ENCODE peak calls at places on chromosomes 11 and 22, in seven cellular contexts. One of them, this sample, is unnamed.

GRCh38 chr11:116192509-116193206 is 580.1 kb downstream of the BUD13 start:
- DNase-seq in H1: no peak
- DNase-seq in HCT116: no peak
- DNase-seq in GM12878: no peak
- DNase-seq in SK-N-SH: peak
- DNase-seq in K562: no peak
- DNase-seq in HepG2: no peak
- DNase-seq in this sample: no peak

GRCh38 chr11:65417221-65417701 is 5.3 kb upstream of the NEAT1 start:
- DNase-seq in H1: no peak
- DNase-seq in HCT116: no peak
- DNase-seq in GM12878: no peak
- DNase-seq in SK-N-SH: no peak
- DNase-seq in K562: no peak
- DNase-seq in HepG2: no peak
- DNase-seq in this sample: no peak

GRCh38 chr11:15969701-15970329 is 386.5 kb downstream of the SOX6 start:
- DNase-seq in H1: no peak
- DNase-seq in HCT116: no peak
- DNase-seq in GM12878: peak
- DNase-seq in SK-N-SH: no peak
- DNase-seq in K562: no peak
- DNase-seq in HepG2: no peak
- DNase-seq in this sample: no peak

GRCh38 chr11:88818978-88819377 is 246.8 kb downstream of the GRM5 start:
- DNase-seq in H1: no peak
- DNase-seq in HCT116: no peak
- DNase-seq in GM12878: no peak
- DNase-seq in SK-N-SH: no peak
- DNase-seq in K562: no peak
- DNase-seq in HepG2: no peak
- DNase-seq in this sample: no peak

GRCh38 chr11:8809185-8809584 is 101.8 kb upstream of the AKIP1 start:
- DNase-seq in H1: no peak
- DNase-seq in HCT116: no peak
- DNase-seq in GM12878: no peak
- DNase-seq in SK-N-SH: no peak
- DNase-seq in K562: no peak
- DNase-seq in HepG2: no peak
- DNase-seq in this sample: no peak

GRCh38 chr11:12893787-12894672 is 115.1 kb upstream of the RASSF10 start:
- DNase-seq in H1: no peak
- DNase-seq in HCT116: peak
- DNase-seq in GM12878: no peak
- DNase-seq in SK-N-SH: peak
- DNase-seq in K562: peak
- DNase-seq in HepG2: peak
- DNase-seq in this sample: peak

GRCh38 chr11:112381578-112381977 is 120.9 kb upstream of the PLET1 start:
- DNase-seq in H1: no peak
- DNase-seq in HCT116: no peak
- DNase-seq in GM12878: no peak
- DNase-seq in SK-N-SH: no peak
- DNase-seq in K562: no peak
- DNase-seq in HepG2: no peak
- DNase-seq in this sample: no peak

GRCh38 chr11:120637131-120637530 is 125.6 kb downstream of the GRIK4 start:
- DNase-seq in H1: no peak
- DNase-seq in HCT116: no peak
- DNase-seq in GM12878: no peak
- DNase-seq in SK-N-SH: no peak
- DNase-seq in K562: no peak
- DNase-seq in HepG2: no peak
- DNase-seq in this sample: peak

GRCh38 chr11:101215069-101215468 is 85.5 kb upstream of the PGR start:
- DNase-seq in H1: no peak
- DNase-seq in HCT116: no peak
- DNase-seq in GM12878: no peak
- DNase-seq in SK-N-SH: no peak
- DNase-seq in K562: no peak
- DNase-seq in HepG2: no peak
- DNase-seq in this sample: peak

GRCh38 chr11:63687845-63688244 is 6.5 kb downstream of the RTN3 start:
- DNase-seq in H1: no peak
- DNase-seq in HCT116: no peak
- DNase-seq in GM12878: no peak
- DNase-seq in SK-N-SH: no peak
- DNase-seq in K562: no peak
- DNase-seq in HepG2: no peak
- DNase-seq in this sample: no peak

GRCh38 chr11:14554959-14555358 is 34.8 kb upstream of the PSMA1 start:
- DNase-seq in H1: no peak
- DNase-seq in HCT116: no peak
- DNase-seq in GM12878: no peak
- DNase-seq in SK-N-SH: no peak
- DNase-seq in K562: no peak
- DNase-seq in HepG2: no peak
- DNase-seq in this sample: no peak

GRCh38 chr11:59839615-59840014 is 5.7 kb downstream of the CBLIF start:
- DNase-seq in H1: no peak
- DNase-seq in HCT116: no peak
- DNase-seq in GM12878: no peak
- DNase-seq in SK-N-SH: no peak
- DNase-seq in K562: no peak
- DNase-seq in HepG2: no peak
- DNase-seq in this sample: no peak

GRCh38 chr11:56932572-56933235 is 56.0 kb upstream of the OR5AK2 start:
- DNase-seq in H1: no peak
- DNase-seq in HCT116: peak
- DNase-seq in GM12878: no peak
- DNase-seq in SK-N-SH: no peak
- DNase-seq in K562: no peak
- DNase-seq in HepG2: peak
- DNase-seq in this sample: no peak

GRCh38 chr11:19218801-19219460 is 17.1 kb upstream of the CSRP3 start:
- DNase-seq in H1: no peak
- DNase-seq in HCT116: no peak
- DNase-seq in GM12878: no peak
- DNase-seq in SK-N-SH: peak
- DNase-seq in K562: peak
- DNase-seq in HepG2: no peak
- DNase-seq in this sample: no peak

GRCh38 chr11:27295928-27296327 is 67.1 kb downstream of the CCDC34 start:
- DNase-seq in H1: no peak
- DNase-seq in HCT116: no peak
- DNase-seq in GM12878: no peak
- DNase-seq in SK-N-SH: no peak
- DNase-seq in K562: no peak
- DNase-seq in HepG2: no peak
- DNase-seq in this sample: no peak

GRCh38 chr11:30258679-30259078 is 27.9 kb downstream of the FSHB start:
- DNase-seq in H1: no peak
- DNase-seq in HCT116: no peak
- DNase-seq in GM12878: no peak
- DNase-seq in SK-N-SH: no peak
- DNase-seq in K562: no peak
- DNase-seq in HepG2: no peak
- DNase-seq in this sample: no peak

GRCh38 chr11:85974126-85974525 is 94.8 kb downstream of the PICALM start:
- DNase-seq in H1: no peak
- DNase-seq in HCT116: no peak
- DNase-seq in GM12878: no peak
- DNase-seq in SK-N-SH: no peak
- DNase-seq in K562: no peak
- DNase-seq in HepG2: no peak
- DNase-seq in this sample: no peak

GRCh38 chr22:45771711-45772110 is 100.1 kb downstream of the ATXN10 start:
- DNase-seq in H1: no peak
- DNase-seq in HCT116: no peak
- DNase-seq in GM12878: no peak
- DNase-seq in SK-N-SH: no peak
- DNase-seq in K562: no peak
- DNase-seq in HepG2: no peak
- DNase-seq in this sample: no peak

GRCh38 chr11:636511-637332 is at the start of gene DRD4:
- DNase-seq in H1: no peak
- DNase-seq in HCT116: no peak
- DNase-seq in GM12878: no peak
- DNase-seq in SK-N-SH: peak
- DNase-seq in K562: no peak
- DNase-seq in HepG2: no peak
- DNase-seq in this sample: no peak

GRCh38 chr11:827146-827860 is 416 bp upstream of the CRACR2B start:
- DNase-seq in H1: no peak
- DNase-seq in HCT116: no peak
- DNase-seq in GM12878: no peak
- DNase-seq in SK-N-SH: peak
- DNase-seq in K562: peak
- DNase-seq in HepG2: peak
- DNase-seq in this sample: peak

GRCh38 chr22:31089101-31090100 is 8.3 kb downstream of the SMTN start:
- DNase-seq in H1: no peak
- DNase-seq in HCT116: no peak
- DNase-seq in GM12878: no peak
- DNase-seq in SK-N-SH: peak
- DNase-seq in K562: peak
- DNase-seq in HepG2: no peak
- DNase-seq in this sample: no peak

GRCh38 chr11:17635551-17635938 is 83.8 kb upstream of the MYOD1 start:
- DNase-seq in H1: no peak
- DNase-seq in HCT116: no peak
- DNase-seq in GM12878: no peak
- DNase-seq in SK-N-SH: peak
- DNase-seq in K562: peak
- DNase-seq in HepG2: no peak
- DNase-seq in this sample: no peak

GRCh38 chr11:77569046-77569445 is 20.7 kb upstream of the AQP11 start:
- DNase-seq in H1: no peak
- DNase-seq in HCT116: no peak
- DNase-seq in GM12878: no peak
- DNase-seq in SK-N-SH: no peak
- DNase-seq in K562: no peak
- DNase-seq in HepG2: no peak
- DNase-seq in this sample: no peak

GRCh38 chr22:17095538-17095937 is 10.7 kb downstream of the IL17RA start:
- DNase-seq in H1: no peak
- DNase-seq in HCT116: no peak
- DNase-seq in GM12878: no peak
- DNase-seq in SK-N-SH: peak
- DNase-seq in K562: no peak
- DNase-seq in HepG2: no peak
- DNase-seq in this sample: no peak

GRCh38 chr11:35617687-35618496 is at the start of gene FJX1:
- DNase-seq in H1: peak
- DNase-seq in HCT116: no peak
- DNase-seq in GM12878: no peak
- DNase-seq in SK-N-SH: peak
- DNase-seq in K562: peak
- DNase-seq in HepG2: peak
- DNase-seq in this sample: peak

GRCh38 chr22:21849489-21849888 is 18.0 kb downstream of the MAPK1 start:
- DNase-seq in H1: no peak
- DNase-seq in HCT116: no peak
- DNase-seq in GM12878: no peak
- DNase-seq in SK-N-SH: no peak
- DNase-seq in K562: no peak
- DNase-seq in HepG2: no peak
- DNase-seq in this sample: no peak

GRCh38 chr22:19543970-19544708 is 19.9 kb upstream of the CLDN5 start:
- DNase-seq in H1: no peak
- DNase-seq in HCT116: no peak
- DNase-seq in GM12878: no peak
- DNase-seq in SK-N-SH: peak
- DNase-seq in K562: peak
- DNase-seq in HepG2: peak
- DNase-seq in this sample: peak
- TF ChIP-seq JUND in H1: no peak
- TF ChIP-seq JUND in HCT116: no peak
- TF ChIP-seq JUND in GM12878: no peak
- TF ChIP-seq JUND in SK-N-SH: no peak
- TF ChIP-seq JUND in K562: no peak
- TF ChIP-seq JUND in HepG2: no peak
- TF ChIP-seq JUND in this sample: no peak

GRCh38 chr11:96199563-96200025 is 143.4 kb downstream of the MAML2 start:
- DNase-seq in H1: no peak
- DNase-seq in HCT116: no peak
- DNase-seq in GM12878: no peak
- DNase-seq in SK-N-SH: no peak
- DNase-seq in K562: no peak
- DNase-seq in HepG2: no peak
- DNase-seq in this sample: peak
- TF ChIP-seq JUND in H1: no peak
- TF ChIP-seq JUND in HCT116: no peak
- TF ChIP-seq JUND in GM12878: no peak
- TF ChIP-seq JUND in SK-N-SH: no peak
- TF ChIP-seq JUND in K562: no peak
- TF ChIP-seq JUND in HepG2: no peak
- TF ChIP-seq JUND in this sample: no peak

GRCh38 chr11:45930031-45930794 is 7.8 kb downstream of the LARGE2 start:
- DNase-seq in H1: no peak
- DNase-seq in HCT116: no peak
- DNase-seq in GM12878: peak
- DNase-seq in SK-N-SH: peak
- DNase-seq in K562: no peak
- DNase-seq in HepG2: no peak
- DNase-seq in this sample: no peak
- TF ChIP-seq JUND in H1: no peak
- TF ChIP-seq JUND in HCT116: no peak
- TF ChIP-seq JUND in GM12878: no peak
- TF ChIP-seq JUND in SK-N-SH: no peak
- TF ChIP-seq JUND in K562: no peak
- TF ChIP-seq JUND in HepG2: no peak
- TF ChIP-seq JUND in this sample: no peak

DNA sequence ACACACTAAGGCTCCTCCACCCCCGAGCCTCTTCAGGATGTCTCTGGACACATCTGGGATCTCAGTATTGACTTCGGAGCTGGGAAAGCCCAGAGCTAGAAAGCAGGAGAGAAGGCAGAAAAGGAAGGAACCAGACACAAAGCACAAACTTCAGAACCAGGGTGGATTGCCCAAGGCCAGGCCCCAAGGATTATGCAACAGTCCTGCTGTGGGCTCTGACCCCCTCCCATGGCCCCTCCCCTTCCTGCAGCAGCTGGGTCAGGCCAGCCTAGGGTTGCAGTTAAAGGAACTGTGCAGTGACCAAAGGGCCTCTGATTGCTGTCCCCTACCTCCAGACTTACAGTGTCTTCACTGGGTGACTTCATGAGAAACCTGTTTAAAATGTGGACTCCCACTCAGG is 5.3 kb downstream of the KCNE3 start:
- DNase-seq in H1: no peak
- DNase-seq in HCT116: no peak
- DNase-seq in GM12878: no peak
- DNase-seq in SK-N-SH: no peak
- DNase-seq in K562: peak
- DNase-seq in HepG2: peak
- DNase-seq in this sample: no peak
- TF ChIP-seq JUND in H1: no peak
- TF ChIP-seq JUND in HCT116: no peak
- TF ChIP-seq JUND in GM12878: no peak
- TF ChIP-seq JUND in SK-N-SH: no peak
- TF ChIP-seq JUND in K562: peak
- TF ChIP-seq JUND in HepG2: no peak
- TF ChIP-seq JUND in this sample: no peak

GRCh38 chr22:44085743-44086741 is 61.9 kb downstream of the PARVB start:
- DNase-seq in H1: peak
- DNase-seq in HCT116: peak
- DNase-seq in GM12878: peak
- DNase-seq in SK-N-SH: peak
- DNase-seq in K562: peak
- DNase-seq in HepG2: peak
- DNase-seq in this sample: peak
- TF ChIP-seq JUND in H1: no peak
- TF ChIP-seq JUND in HCT116: no peak
- TF ChIP-seq JUND in GM12878: no peak
- TF ChIP-seq JUND in SK-N-SH: no peak
- TF ChIP-seq JUND in K562: no peak
- TF ChIP-seq JUND in HepG2: no peak
- TF ChIP-seq JUND in this sample: no peak

This sample was measured in T47D.